ENCODE peak calls at places on chromosomes 4 and X, in ten cellular contexts. C is fibroblast of lung, V is AG04449, G is stomach, X is ovary, D is gastrocnemius medialis, O is left ventricle myocardium inferior, Y is astrocyte of the cerebellum, U is Peyer's patch, J is fibroblast of the aortic adventitia. K is an unnamed sample.

GRCh38 chr4:78937837-78938236 is 1.4 kb downstream of the PAQR3 start:
- DNase-seq in G (no peak), Y (no peak), O (no peak), C (peak), X (no peak), J (peak), U (no peak), D (no peak), V (no peak), K (no peak)

GRCh38 chr4:27094785-27095184 is 234.1 kb downstream of the STIM2 start:
- DNase-seq in G (peak), O (no peak), C (peak), D (no peak), V (no peak), Y (peak), X (no peak), J (peak), U (no peak), K (no peak)

GRCh38 chr4:114688063-114688462 is 89.5 kb downstream of the UGT8 start:
- DNase-seq in G (no peak), C (no peak), Y (no peak), X (no peak), V (no peak), D (no peak), J (no peak), U (no peak), O (no peak), K (no peak)

GRCh38 chr4:8188743-8189550 is 10.1 kb upstream of the SH3TC1 start:
- DNase-seq in J (no peak), G (peak), O (peak), U (no peak), D (peak), C (no peak), X (no peak), Y (no peak), V (no peak), K (no peak)

GRCh38 chr4:15893967-15894366 is 44.6 kb downstream of the FGFBP1 start:
- DNase-seq in V (peak), Y (peak), D (no peak), C (peak), G (no peak), X (no peak), O (no peak), J (peak), U (no peak), K (no peak)

GRCh38 chrX:23662853-23663252 is 4.4 kb upstream of the PRDX4 start:
- DNase-seq in V (peak), D (no peak), Y (no peak), J (peak), U (no peak), C (peak), G (no peak), X (no peak), O (no peak), K (no peak)

GRCh38 chr4:174580597-174580996 is 58.3 kb upstream of the HPGD start:
- DNase-seq in V (no peak), D (no peak), G (no peak), O (no peak), C (no peak), Y (no peak), U (no peak), X (no peak), J (peak), K (no peak)

GRCh38 chr4:472881-473574 is 25.9 kb downstream of the ZNF721 start:
- DNase-seq in U (no peak), G (no peak), C (peak), D (no peak), V (no peak), O (no peak), Y (no peak), X (no peak), J (peak), K (no peak)

GRCh38 chr4:82748176-82748575 is 50.4 kb downstream of the SCD5 start:
- DNase-seq in Y (no peak), J (no peak), V (no peak), X (no peak), O (no peak), G (no peak), D (no peak), U (no peak), C (peak), K (no peak)

GRCh38 chr4:185469539-185470154 is 1.9 kb downstream of the CCDC110 start:
- DNase-seq in D (no peak), G (no peak), U (no peak), J (no peak), C (no peak), V (no peak), O (no peak), Y (no peak), X (peak), K (no peak)

GRCh38 chr4:183600189-183600685 is 58.7 kb downstream of the RWDD4 start:
- DNase-seq in O (no peak), Y (no peak), V (no peak), J (no peak), C (no peak), X (no peak), D (no peak), G (no peak), U (no peak), K (no peak)

GRCh38 chr4:74631338-74631737 is 163.0 kb downstream of the BTC start:
- DNase-seq in X (no peak), D (no peak), Y (no peak), G (no peak), V (no peak), C (no peak), O (no peak), U (no peak), J (no peak), K (no peak)

GRCh38 chrX:136386821-136387220 is 86.1 kb downstream of the ADGRG4 start:
- DNase-seq in J (no peak), Y (no peak), C (no peak), X (no peak), O (no peak), U (no peak), G (no peak), D (no peak), V (no peak), K (no peak)

GRCh38 chr4:133694416-133694815 is 507.2 kb downstream of the PABPC4L start:
- DNase-seq in D (no peak), J (no peak), O (no peak), U (no peak), Y (peak), G (no peak), V (no peak), C (peak), X (no peak), K (no peak)

GRCh38 chr4:129144755-129145206 is 48.8 kb downstream of the C4orf33 start:
- DNase-seq in V (no peak), Y (no peak), X (no peak), J (no peak), O (no peak), D (no peak), U (no peak), C (no peak), G (no peak), K (no peak)

GRCh38 chrX:39752820-39753219 is 344.9 kb downstream of the BCOR start:
- DNase-seq in C (no peak), Y (no peak), U (no peak), X (peak), J (peak), O (no peak), D (no peak), V (no peak), G (peak), K (no peak)

GRCh38 chr4:31360786-31361185 is 640.6 kb downstream of the PCDH7 start:
- DNase-seq in U (no peak), O (no peak), G (no peak), Y (peak), X (no peak), J (peak), V (no peak), D (no peak), C (peak), K (no peak)

GRCh38 chrX:63918611-63919010 is 133.6 kb upstream of the ARHGEF9 start:
- DNase-seq in D (no peak), V (no peak), C (no peak), Y (no peak), G (no peak), U (no peak), O (no peak), J (no peak), X (no peak), K (no peak)

GRCh38 chr4:59161249-59161648 is 2038.9 kb upstream of the ADGRL3 start:
- DNase-seq in J (no peak), C (no peak), O (no peak), D (no peak), G (no peak), X (no peak), Y (no peak), U (no peak), V (no peak), K (no peak)

GRCh38 chrX:77275392-77275791 is 171.8 kb upstream of the FGF16 start:
- DNase-seq in D (no peak), U (no peak), J (no peak), G (no peak), Y (no peak), X (no peak), V (no peak), O (no peak), C (no peak), K (no peak)

GRCh38 chrX:77276742-77277141 is 170.4 kb upstream of the FGF16 start:
- DNase-seq in Y (no peak), U (no peak), J (no peak), G (no peak), X (no peak), C (no peak), O (no peak), V (no peak), D (no peak), K (no peak)
- TF ChIP-seq CTCF in Y (no peak), U (no peak), J (no peak), G (no peak), X (no peak), C (no peak), O (no peak), V (no peak), D (no peak), K (no peak)

DNA sequence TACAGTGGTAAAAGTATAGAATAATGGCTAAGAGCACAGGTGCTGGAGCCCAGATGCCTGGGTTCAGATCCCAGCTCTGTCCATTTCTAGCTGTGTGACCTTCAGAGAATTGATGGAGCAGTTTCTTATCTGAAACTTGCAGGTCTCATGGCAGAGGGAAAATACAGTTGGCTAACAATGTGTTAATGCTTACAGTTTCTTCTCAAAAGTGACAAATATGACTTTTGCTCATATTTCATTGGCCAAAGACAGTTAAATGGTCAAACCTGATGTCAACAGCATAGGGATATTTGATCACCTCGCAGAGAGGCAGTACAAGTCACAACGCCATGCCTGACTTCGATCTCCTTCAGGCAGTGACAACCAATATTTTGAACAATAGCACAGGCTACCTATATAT is 60.2 kb upstream of the LCORL start:
- DNase-seq in V (no peak), X (no peak), O (no peak), J (no peak), Y (no peak), U (no peak), G (no peak), D (no peak), C (no peak), K (no peak)
- TF ChIP-seq CTCF in V (no peak), X (no peak), O (no peak), J (no peak), Y (no peak), U (no peak), G (no peak), D (no peak), C (no peak), K (no peak)

GRCh38 chr4:40369437-40370278 is 34.5 kb downstream of the CHRNA9 start:
- DNase-seq in G (no peak), O (no peak), V (no peak), C (no peak), Y (no peak), U (no peak), D (no peak), X (no peak), J (no peak), K (no peak)
- TF ChIP-seq CTCF in G (no peak), O (no peak), V (no peak), C (no peak), Y (no peak), U (no peak), D (no peak), X (no peak), J (no peak), K (no peak)

GRCh38 chrX:120790118-120790517 is 85.5 kb downstream of the CT47B1 start:
- DNase-seq in C (peak), X (no peak), U (no peak), J (peak), G (peak), Y (peak), V (no peak), O (no peak), D (no peak), K (no peak)
- TF ChIP-seq CTCF in C (peak), X (peak), U (peak), J (peak), G (peak), Y (peak), V (peak), O (peak), D (peak), K (peak)

GRCh38 chrX:118974908-118975671 is 672 bp downstream of the LONRF3 start:
- DNase-seq in O (peak), V (no peak), D (peak), Y (no peak), J (no peak), X (peak), G (peak), C (peak), U (peak), K (no peak)
- TF ChIP-seq CTCF in O (no peak), V (no peak), D (no peak), Y (no peak), J (no peak), X (no peak), G (no peak), C (no peak), U (no peak), K (peak)

DNA sequence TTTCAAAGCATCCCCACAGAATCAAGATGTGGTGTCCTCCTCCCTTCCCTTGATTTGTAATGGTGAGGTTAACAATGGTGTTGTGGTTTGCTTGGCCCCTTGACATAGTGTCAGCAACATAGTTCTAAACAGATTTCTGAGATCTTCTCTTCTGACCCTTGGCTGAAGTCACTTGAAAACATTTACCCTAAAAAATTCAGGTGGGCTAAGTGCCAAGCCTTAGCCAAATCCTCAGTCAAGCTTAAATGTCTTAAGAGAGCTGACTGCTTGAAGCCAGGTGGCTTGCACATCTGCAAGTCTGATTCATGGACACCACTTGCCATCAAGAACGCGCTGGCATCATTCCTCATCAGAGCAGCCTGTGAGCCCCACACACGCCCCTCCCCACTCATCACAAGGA is 173.2 kb downstream of the MGST2 start:
- DNase-seq in C (peak), V (no peak), O (no peak), X (no peak), D (no peak), Y (no peak), U (no peak), G (no peak), J (peak), K (no peak)
- TF ChIP-seq CTCF in C (no peak), V (no peak), O (no peak), X (no peak), D (no peak), Y (no peak), U (no peak), G (no peak), J (no peak), K (no peak)

DNA sequence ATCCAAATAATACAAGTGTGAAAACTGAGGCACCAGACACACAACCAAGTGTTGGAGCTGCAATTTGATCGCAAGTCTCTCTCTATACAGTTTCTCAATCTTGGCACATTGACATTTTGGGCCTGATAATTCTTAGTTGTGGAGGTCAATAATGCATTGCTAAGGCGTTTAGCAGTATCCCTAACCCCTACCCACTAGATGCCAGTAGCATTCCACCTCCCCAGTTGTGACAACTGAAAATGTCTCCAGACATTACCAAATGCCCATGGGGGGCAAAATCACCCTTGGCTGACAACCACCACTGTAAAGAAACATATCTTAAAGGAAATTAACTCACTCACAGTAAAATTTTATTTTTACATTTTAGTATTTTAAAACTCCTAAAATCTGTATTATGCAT is 4.2 kb downstream of the NR3C2 start:
- DNase-seq in V (no peak), D (no peak), O (no peak), U (no peak), C (no peak), X (no peak), Y (no peak), G (no peak), J (no peak), K (no peak)
- TF ChIP-seq CTCF in V (no peak), D (no peak), O (no peak), U (no peak), C (no peak), X (no peak), Y (no peak), G (no peak), J (no peak), K (no peak)

GRCh38 chr4:122830392-122831095 is 3.9 kb downstream of the FGF2 start:
- DNase-seq in J (peak), V (no peak), X (no peak), U (no peak), Y (peak), C (peak), O (no peak), D (no peak), G (no peak), K (no peak)

GRCh38 chr4:122826596-122827257 is at the start of gene FGF2:
- DNase-seq in U (peak), X (peak), V (no peak), G (peak), Y (no peak), C (peak), D (peak), J (peak), O (peak), K (peak)

GRCh38 chr4:122827258-122827887 is 742 bp downstream of the FGF2 start:
- DNase-seq in X (peak), O (peak), D (no peak), C (peak), V (no peak), U (no peak), Y (no peak), J (peak), G (peak), K (no peak)

GRCh38 chr4:122826000-122826595 is 533 bp upstream of the FGF2 start:
- DNase-seq in X (no peak), V (no peak), O (no peak), U (no peak), D (no peak), G (no peak), Y (no peak), C (peak), J (peak), K (no peak)

DNA sequence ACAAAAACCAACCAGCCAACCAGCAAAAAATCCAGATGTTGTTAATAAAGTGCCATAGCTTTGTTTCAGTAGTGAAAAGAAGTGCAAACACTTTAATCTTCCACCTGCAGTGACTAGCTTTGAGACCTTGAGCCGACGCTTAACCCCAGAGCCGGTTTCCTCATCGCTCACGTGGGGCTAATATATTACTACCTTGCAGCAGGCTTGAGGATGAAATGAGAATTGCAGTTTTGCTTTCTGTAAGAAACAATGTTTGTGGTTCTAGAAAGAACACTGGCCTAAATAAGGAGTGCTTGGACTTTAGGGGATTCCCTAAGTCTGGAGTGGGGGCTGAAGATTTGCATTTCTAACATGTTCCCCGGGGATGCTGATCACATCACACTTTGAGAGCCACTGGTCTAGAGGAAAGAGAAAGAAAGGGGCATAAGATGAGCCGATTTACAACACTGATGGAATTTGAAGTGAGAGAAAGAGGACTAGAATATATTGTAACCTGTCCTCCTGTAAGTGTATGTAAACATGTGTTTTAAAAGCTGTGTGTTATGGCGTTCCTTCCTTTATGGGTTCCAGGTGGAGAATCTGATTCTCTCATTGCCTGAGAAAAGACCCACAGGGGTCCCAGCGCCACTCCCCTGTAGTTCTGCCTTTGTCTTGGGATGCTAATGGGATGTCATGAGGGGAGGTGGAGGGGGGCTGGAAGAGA is 1.4 kb downstream of the FGF2 start:
- DNase-seq in J (peak), U (no peak), X (peak), Y (peak), D (no peak), O (no peak), G (no peak), C (peak), V (no peak), K (no peak)
- TF ChIP-seq CTCF in J (peak), U (no peak), X (no peak), Y (peak), D (no peak), O (peak), G (peak), C (peak), V (no peak), K (peak)

GRCh38 chr4:113050361-113050760 is 908 bp downstream of the ANK2 start:
- DNase-seq in X (no peak), Y (no peak), U (no peak), O (no peak), V (no peak), C (no peak), G (no peak), J (no peak), D (no peak), K (no peak)
- TF ChIP-seq CTCF in X (no peak), Y (no peak), U (no peak), O (no peak), V (no peak), C (no peak), G (no peak), J (no peak), D (no peak), K (no peak)